ENCODE peak calls at places on chromosomes 16 and 17, in nine cellular contexts. N is OCI-LY7; H is SHP77 treated with DMSO at 0.1 percent for 48 hours; E is EH; W is NCI-H2081; R is ELR; F is kidney tubule cell; K is CD8-positive, alpha-beta memory T cell; P is fibroblast of pulmonary artery. Z is an unnamed sample.

GRCh38 chr16:54506691-54507090 is 220.1 kb upstream of the IRX3 start:
- DNase-seq in H (no peak), K (no peak), E (no peak), F (no peak), R (no peak), N (no peak), W (no peak), P (no peak), Z (no peak)

GRCh38 chr17:42325026-42325425 is 36.7 kb downstream of the STAT5A start:
- DNase-seq in F (peak), P (peak), R (peak), H (no peak), W (no peak), K (no peak), N (no peak), E (peak), Z (no peak)

GRCh38 chr17:74274703-74275340 is 788 bp downstream of the DNAI2 start:
- DNase-seq in W (no peak), K (no peak), N (peak), F (no peak), R (no peak), E (no peak), H (no peak), P (no peak), Z (no peak)

GRCh38 chr17:3827124-3827773 is 18.8 kb downstream of the NCBP3 start:
- DNase-seq in H (peak), N (peak), P (peak), W (peak), R (peak), K (peak), F (peak), E (peak), Z (peak)

GRCh38 chr17:40320771-40321501 is 12.0 kb downstream of the RARA start:
- DNase-seq in K (peak), E (peak), P (peak), R (no peak), N (no peak), F (no peak), H (no peak), W (no peak), Z (peak)

GRCh38 chr17:16215002-16215272 is 397 bp downstream of the NCOR1 start:
- DNase-seq in P (peak), N (peak), W (peak), K (peak), R (peak), H (peak), E (peak), F (peak), Z (peak)

GRCh38 chr17:34892864-34893263 is 68.4 kb downstream of the CCT6B start:
- DNase-seq in N (peak), E (peak), H (no peak), R (peak), K (no peak), F (peak), W (no peak), P (no peak), Z (peak)

GRCh38 chr17:55275894-55276804 is 11.4 kb downstream of the HLF start:
- DNase-seq in N (no peak), E (no peak), R (peak), W (no peak), K (no peak), H (no peak), P (no peak), F (peak), Z (no peak)

GRCh38 chr16:58829096-58829495 is 95.0 kb upstream of the GOT2 start:
- DNase-seq in R (no peak), N (no peak), W (no peak), P (peak), F (no peak), H (no peak), E (no peak), K (no peak), Z (no peak)

GRCh38 chr17:82503094-82503727 is 16.3 kb upstream of the FOXK2 start:
- DNase-seq in W (no peak), P (no peak), N (no peak), F (no peak), K (no peak), E (no peak), R (no peak), H (no peak), Z (no peak)

GRCh38 chr17:16427020-16427419 is 11.6 kb downstream of the TRPV2 start:
- DNase-seq in R (no peak), N (no peak), F (no peak), K (no peak), E (no peak), P (no peak), H (no peak), W (no peak), Z (no peak)

GRCh38 chr17:79515646-79516604 is 94.9 kb downstream of the RBFOX3 start:
- DNase-seq in E (no peak), N (no peak), H (no peak), F (no peak), K (no peak), P (peak), R (no peak), W (no peak), Z (no peak)

GRCh38 chr17:45775576-45776011 is 8.5 kb upstream of the CRHR1 start:
- DNase-seq in E (no peak), W (peak), P (no peak), N (no peak), R (no peak), F (peak), K (no peak), H (peak), Z (no peak)

GRCh38 chr16:21708533-21709115 is 44.9 kb downstream of the OTOA start:
- DNase-seq in F (peak), W (peak), P (peak), H (no peak), R (peak), E (peak), K (peak), N (peak), Z (peak)

GRCh38 chr16:47309581-47310312 is 151.1 kb downstream of the ITFG1 start:
- DNase-seq in N (no peak), H (no peak), F (no peak), W (no peak), P (no peak), E (peak), K (no peak), R (peak), Z (no peak)

GRCh38 chr16:81443688-81444447 is 740 bp upstream of the CMIP start:
- DNase-seq in R (no peak), K (no peak), E (no peak), W (no peak), F (no peak), N (no peak), H (no peak), P (no peak), Z (no peak)

GRCh38 chr16:76318565-76318964 is 41.4 kb downstream of the CNTNAP4 start:
- DNase-seq in E (no peak), P (no peak), F (no peak), W (no peak), H (no peak), N (no peak), R (no peak), K (no peak), Z (no peak)

GRCh38 chr16:67029249-67030096 is 524 bp downstream of the CBFB start:
- DNase-seq in R (peak), K (peak), N (peak), H (no peak), E (peak), W (no peak), P (peak), F (peak), Z (peak)

GRCh38 chr16:19774024-19774423 is 56.0 kb downstream of the IQCK start:
- DNase-seq in R (no peak), H (no peak), W (no peak), E (no peak), F (no peak), K (no peak), N (no peak), P (no peak), Z (no peak)

GRCh38 chr17:74545456-74546230 is at the start of gene CD300C:
- DNase-seq in W (no peak), E (no peak), R (no peak), K (no peak), F (peak), H (no peak), N (no peak), P (no peak), Z (no peak)

GRCh38 chr16:56606071-56606687 is 2.2 kb upstream of the MT2A start:
- DNase-seq in H (no peak), E (peak), P (peak), R (peak), N (no peak), F (peak), K (no peak), W (no peak), Z (no peak)

GRCh38 chr17:79809530-79810137 is 12.8 kb upstream of the CBX8 start:
- DNase-seq in P (no peak), R (no peak), F (no peak), N (no peak), E (no peak), W (peak), K (no peak), H (no peak), Z (no peak)

Z was measured in SJCRH30.